ENCODE peak calls at places on chromosomes 5 and 9, in seven cellular contexts. One of them, this sample, is unnamed.

GRCh38 chr9:128286435-128286834 is 10.4 kb downstream of the SWI5 start:
- DNase-seq in ELR: no peak
- DNase-seq in GM12891: no peak
- DNase-seq in GM12878: no peak
- DNase-seq in mesendoderm: no peak
- DNase-seq in SK-N-SH: no peak
- DNase-seq in psoas muscle: no peak
- DNase-seq in this sample: no peak

GRCh38 chr5:54224083-54224836 is 86.1 kb downstream of the ARL15 start:
- DNase-seq in GM12891: no peak
- DNase-seq in SK-N-SH: no peak
- DNase-seq in psoas muscle: no peak
- DNase-seq in mesendoderm: no peak
- DNase-seq in GM12878: no peak
- DNase-seq in ELR: no peak
- DNase-seq in this sample: no peak

GRCh38 chr9:31359071-31359470 is 1025.4 kb upstream of the ACO1 start:
- DNase-seq in ELR: no peak
- DNase-seq in GM12878: no peak
- DNase-seq in GM12891: no peak
- DNase-seq in mesendoderm: no peak
- DNase-seq in psoas muscle: no peak
- DNase-seq in SK-N-SH: no peak
- DNase-seq in this sample: no peak

GRCh38 chr9:6450641-6451375 is 37.8 kb downstream of the UHRF2 start:
- DNase-seq in mesendoderm: no peak
- DNase-seq in GM12878: no peak
- DNase-seq in SK-N-SH: no peak
- DNase-seq in psoas muscle: no peak
- DNase-seq in ELR: no peak
- DNase-seq in GM12891: no peak
- DNase-seq in this sample: no peak

GRCh38 chr5:20575515-20575914 is 587.5 kb upstream of the CDH18 start:
- DNase-seq in GM12878: no peak
- DNase-seq in psoas muscle: no peak
- DNase-seq in ELR: peak
- DNase-seq in SK-N-SH: no peak
- DNase-seq in GM12891: no peak
- DNase-seq in mesendoderm: no peak
- DNase-seq in this sample: peak

GRCh38 chr5:105639511-105639910 is 2031.2 kb downstream of the EFNA5 start:
- DNase-seq in GM12878: no peak
- DNase-seq in ELR: no peak
- DNase-seq in SK-N-SH: no peak
- DNase-seq in mesendoderm: no peak
- DNase-seq in psoas muscle: no peak
- DNase-seq in GM12891: no peak
- DNase-seq in this sample: no peak

GRCh38 chr5:65255294-65255693 is 226.4 kb downstream of the ADAMTS6 start:
- DNase-seq in SK-N-SH: no peak
- DNase-seq in mesendoderm: no peak
- DNase-seq in GM12878: no peak
- DNase-seq in GM12891: no peak
- DNase-seq in psoas muscle: no peak
- DNase-seq in ELR: no peak
- DNase-seq in this sample: no peak

GRCh38 chr9:27367175-27367798 is 70.3 kb upstream of the EQTN start:
- DNase-seq in SK-N-SH: no peak
- DNase-seq in GM12878: peak
- DNase-seq in GM12891: no peak
- DNase-seq in psoas muscle: no peak
- DNase-seq in ELR: no peak
- DNase-seq in mesendoderm: no peak
- DNase-seq in this sample: no peak

GRCh38 chr9:38020251-38021076 is 48.6 kb downstream of the SHB start:
- DNase-seq in psoas muscle: no peak
- DNase-seq in ELR: no peak
- DNase-seq in GM12891: no peak
- DNase-seq in SK-N-SH: no peak
- DNase-seq in GM12878: no peak
- DNase-seq in mesendoderm: no peak
- DNase-seq in this sample: no peak